ENCODE peak calls at places on chromosome 15, in seven cellular contexts. Y, Q, S, K, B, D and F are unnamed samples.

GRCh38 chr15:69299451-69300128 is 878 bp downstream of the PAQR5 start:
- DNase-seq in D (peak; percentile 3), B (no peak), S (no peak), K (no peak), Q (no peak), Y (no peak), F (no peak)

GRCh38 chr15:40006003-40006402 is 33.0 kb downstream of the SRP14 start:
- DNase-seq in Q (no peak), D (no peak), B (no peak), Y (no peak), S (no peak), K (no peak), F (no peak)

GRCh38 chr15:67822537-67823370 is 2.6 kb upstream of the SKOR1 start:
- DNase-seq in Y (no peak), S (no peak), Q (no peak), K (no peak), D (no peak), B (no peak), F (no peak)

GRCh38 chr15:67174864-67175573 is 79.4 kb downstream of the AAGAB start:
- DNase-seq in K (peak; percentile 73), D (no peak), S (no peak), Y (no peak), Q (no peak), B (no peak), F (peak; percentile 58)

GRCh38 chr15:73800662-73801345 is 47.7 kb upstream of the INSYN1 start:
- DNase-seq in D (no peak), K (no peak), Q (no peak), Y (no peak), B (peak; percentile 35), S (no peak), F (peak; percentile 69)

GRCh38 chr15:56877591-56877990 is 40.9 kb upstream of the TCF12 start:
- DNase-seq in K (no peak), S (no peak), Q (no peak), Y (no peak), D (no peak), B (no peak), F (no peak)

GRCh38 chr15:56242576-56243116 is 1.0 kb downstream of the RFX7 start:
- DNase-seq in S (no peak), B (no peak), K (no peak), Y (no peak), Q (no peak), D (peak; percentile 62), F (no peak)

GRCh38 chr15:58748040-58748786 is 1.3 kb downstream of the ADAM10 start:
- DNase-seq in D (peak; percentile 77), Q (no peak), S (no peak), B (no peak), K (no peak), Y (peak; percentile 39), F (no peak)

GRCh38 chr15:84034831-84035753 is 200.5 kb upstream of the GOLGA6L4 start:
- DNase-seq in D (peak; percentile 55), K (no peak), B (peak; percentile 59), Y (no peak), S (no peak), Q (no peak), F (no peak)

GRCh38 chr15:62809106-62809967 is 233.2 kb upstream of the TPM1 start:
- DNase-seq in S (no peak), D (no peak), K (no peak), Q (no peak), Y (no peak), B (no peak), F (no peak)

GRCh38 chr15:58212909-58213526 is 74.8 kb downstream of the AQP9 start:
- DNase-seq in Y (peak; percentile 54), K (no peak), D (peak; percentile 51), B (peak; percentile 62), S (no peak), Q (no peak), F (no peak)

GRCh38 chr15:34365073-34365825 is 1.7 kb downstream of the LPCAT4 start:
- DNase-seq in K (no peak), B (no peak), Y (no peak), Q (no peak), D (no peak), S (no peak), F (no peak)

GRCh38 chr15:26974120-26974780 is 3.3 kb downstream of the GABRG3 start:
- DNase-seq in D (peak; percentile 58), K (no peak), Y (peak; percentile 29), B (no peak), S (no peak), Q (no peak), F (no peak)